ENCODE peak calls at places on chromosomes 4 and X, in ten cellular contexts. K, V, Q, Z, A, F, B, O, I and G are unnamed samples.

GRCh38 chr4:22987861-22988260 is 295.1 kb downstream of the GBA3 start:
- DNase-seq in K (no peak), O (no peak), B (peak; percentile 76), I (peak; percentile 21), Q (no peak), V (no peak), F (no peak), A (no peak), Z (no peak), G (no peak)

GRCh38 chrX:135477576-135477975 is 42.9 kb upstream of the INTS6L start:
- DNase-seq in V (peak; percentile 58), I (peak; percentile 61), A (peak; percentile 59), O (peak; percentile 33), B (peak; percentile 68), K (peak; percentile 60), Z (no peak), F (peak; percentile 84), Q (peak; percentile 24), G (no peak)

GRCh38 chr4:148112231-148112982 is 329.8 kb downstream of the NR3C2 start:
- DNase-seq in O (no peak), F (no peak), Z (no peak), V (no peak), K (no peak), Q (no peak), A (no peak), B (peak; percentile 45), I (peak; percentile 44), G (no peak)

GRCh38 chr4:159906051-159906450 is 803.2 kb downstream of the RAPGEF2 start:
- DNase-seq in K (no peak), F (no peak), Z (no peak), O (no peak), A (no peak), Q (no peak), B (no peak), V (no peak), I (no peak), G (no peak)

GRCh38 chr4:152281822-152282221 is 254.1 kb downstream of the FBXW7 start:
- DNase-seq in I (no peak), A (no peak), K (no peak), Q (no peak), B (no peak), V (no peak), F (no peak), Z (no peak), O (no peak), G (no peak)

GRCh38 chr4:155889946-155890345 is 13.6 kb upstream of the TDO2 start:
- DNase-seq in V (no peak), Z (no peak), K (no peak), B (no peak), I (no peak), A (no peak), F (no peak), O (no peak), Q (no peak), G (no peak)

GRCh38 chr4:16124232-16124631 is 40.4 kb upstream of the PROM1 start:
- DNase-seq in A (no peak), Q (no peak), F (no peak), V (no peak), Z (no peak), I (no peak), O (no peak), K (no peak), B (no peak), G (no peak)

GRCh38 chr4:81165853-81166430 is 49.1 kb downstream of the PRKG2 start:
- DNase-seq in A (no peak), F (no peak), K (no peak), Q (no peak), I (peak; percentile 33), B (peak; percentile 22), V (no peak), O (no peak), Z (no peak), G (no peak)

GRCh38 chrX:1027133-1027532 is 185.3 kb downstream of the CRLF2 start:
- DNase-seq in Z (no peak), K (no peak), A (peak; percentile 12), I (no peak), F (no peak), Q (peak; percentile 40), O (no peak), B (no peak), V (no peak), G (no peak)

GRCh38 chrX:71128915-71129765 is 10.7 kb downstream of the MED12 start:
- DNase-seq in A (peak; percentile 77), Q (peak; percentile 62), F (peak; percentile 74), O (no peak), I (peak; percentile 31), K (peak; percentile 70), B (peak; percentile 54), V (peak; percentile 57), Z (peak; percentile 73), G (peak; percentile 68)

GRCh38 chr4:13476915-13477314 is 7.2 kb downstream of the RAB28 start:
- DNase-seq in K (no peak), Z (no peak), I (peak; percentile 35), V (no peak), Q (no peak), B (no peak), O (no peak), A (no peak), F (no peak), G (no peak)

GRCh38 chrX:1581132-1581531 is 10.3 kb upstream of the AKAP17A start:
- DNase-seq in B (no peak), I (peak; percentile 32), O (peak; percentile 27), F (peak; percentile 38), K (no peak), A (peak; percentile 92), V (peak; percentile 56), Q (peak; percentile 85), Z (no peak), G (peak; percentile 70)

DNA sequence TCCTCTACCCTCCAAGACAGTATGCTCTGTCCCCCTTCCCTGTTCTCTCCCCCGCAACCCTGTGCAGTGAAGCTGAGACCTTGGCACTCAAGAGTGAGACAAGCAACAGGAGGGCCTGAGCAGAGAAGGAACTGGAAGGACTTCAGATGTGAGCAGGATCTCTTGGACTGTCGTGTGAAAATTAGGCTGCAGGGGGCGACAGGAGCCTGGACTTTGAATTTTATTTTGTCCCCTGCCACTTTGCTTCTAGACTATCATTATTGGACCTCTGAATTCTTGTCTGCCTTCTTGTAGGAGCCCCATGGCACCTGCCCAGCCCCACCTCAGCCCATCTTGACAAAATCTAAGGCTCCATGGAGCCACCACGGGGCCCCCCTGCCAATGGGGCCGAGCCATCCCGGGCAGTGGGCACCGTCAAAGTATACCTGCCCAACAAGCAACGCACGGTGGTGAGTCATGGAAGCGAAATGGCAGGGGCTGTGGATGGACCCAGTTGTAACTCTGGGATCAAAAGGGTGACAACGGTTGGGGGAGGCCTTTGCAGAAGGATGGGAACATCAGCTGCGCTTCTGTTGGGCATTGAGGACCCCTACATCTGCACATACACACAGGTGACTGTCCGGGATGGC is 1.7 kb downstream of the ARAF start:
- DNase-seq in Z (no peak), K (no peak), F (no peak), O (no peak), Q (peak; percentile 38), V (no peak), I (no peak), B (no peak), A (peak; percentile 57), G (no peak)
- TF ChIP-seq CTCF in Z (peak; percentile 18), K (no peak), F (peak; percentile 21), O (peak; percentile 30), Q (peak; percentile 61), V (peak; percentile 56), I (peak; percentile 46), B (peak; percentile 43), A (peak; percentile 22), G (peak; percentile 19)

GRCh38 chr4:149790172-149790907 is 25.3 kb downstream of the IQCM start:
- DNase-seq in Q (no peak), B (peak; percentile 32), K (no peak), A (no peak), V (no peak), I (peak; percentile 41), O (no peak), F (no peak), Z (no peak), G (no peak)

GRCh38 chr4:149791836-149792235 is 23.8 kb downstream of the IQCM start:
- DNase-seq in Q (no peak), V (no peak), K (no peak), B (peak; percentile 36), I (no peak), A (no peak), Z (no peak), F (no peak), O (no peak), G (no peak)

GRCh38 chr4:149796381-149796780 is 19.3 kb downstream of the IQCM start:
- DNase-seq in F (no peak), I (peak; percentile 43), Q (no peak), O (no peak), A (no peak), B (no peak), Z (no peak), K (no peak), V (no peak), G (no peak)

GRCh38 chr4:149793459-149793858 is 22.2 kb downstream of the IQCM start:
- DNase-seq in O (no peak), K (no peak), Z (no peak), A (no peak), B (peak; percentile 49), F (no peak), Q (no peak), I (peak; percentile 14), V (no peak), G (no peak)

GRCh38 chr4:149795256-149795655 is 20.4 kb downstream of the IQCM start:
- DNase-seq in F (no peak), O (no peak), Z (no peak), K (no peak), I (no peak), V (no peak), Q (no peak), B (no peak), A (no peak), G (no peak)
- TF ChIP-seq CTCF in F (no peak), O (no peak), Z (no peak), K (no peak), I (no peak), V (no peak), Q (no peak), B (no peak), A (no peak), G (no peak)

DNA sequence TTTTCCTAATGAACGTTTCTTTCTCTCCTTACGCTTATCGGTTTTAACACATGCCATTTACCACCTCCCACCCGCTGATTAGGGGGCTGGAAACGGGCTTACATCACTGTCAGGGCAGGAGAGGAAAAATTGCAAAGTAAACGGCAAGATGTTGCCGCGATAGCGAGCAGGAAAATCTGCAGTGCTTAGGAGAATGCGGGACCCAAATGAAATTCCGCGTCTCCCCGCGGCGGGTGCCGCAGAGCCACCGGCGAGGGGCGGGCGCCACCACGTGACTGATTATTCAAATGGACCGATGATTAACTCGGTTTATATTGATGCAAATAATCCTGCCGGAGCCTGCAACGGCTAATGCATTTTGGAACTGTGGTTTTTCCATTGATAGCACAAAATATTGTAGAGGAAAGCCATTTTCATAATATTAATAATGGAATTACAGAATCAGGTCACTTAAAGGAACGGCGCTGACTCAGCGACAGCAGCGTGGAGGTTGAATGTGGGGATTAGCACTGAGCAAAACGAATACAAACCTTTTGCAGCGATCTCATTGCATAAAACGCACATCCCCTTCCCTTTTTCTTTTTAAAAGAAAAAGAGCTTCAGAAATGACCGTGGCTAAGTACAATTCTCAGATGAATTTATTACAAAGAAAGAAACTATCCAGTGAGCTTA is 224.2 kb downstream of the STIM2 start:
- DNase-seq in K (no peak), A (peak; percentile 33), V (peak; percentile 74), F (no peak), I (no peak), Q (no peak), O (no peak), B (peak; percentile 26), Z (no peak), G (no peak)
- TF ChIP-seq CTCF in K (no peak), A (peak; percentile 34), V (peak; percentile 42), F (no peak), I (no peak), Q (peak; percentile 29), O (peak; percentile 3), B (no peak), Z (no peak), G (no peak)

GRCh38 chrX:7586126-7586525 is 256.8 kb upstream of the VCX start:
- DNase-seq in I (peak; percentile 16), A (no peak), B (peak; percentile 0), V (no peak), Z (no peak), Q (peak; percentile 35), F (no peak), O (peak; percentile 1), K (no peak), G (no peak)
- TF ChIP-seq CTCF in I (peak; percentile 71), A (no peak), B (no peak), V (peak; percentile 73), Z (peak; percentile 29), Q (peak; percentile 68), F (peak; percentile 50), O (peak; percentile 18), K (peak; percentile 34), G (no peak)